ENCODE peak calls at places on chromosomes 3 and 15, in four cellular contexts. X, M, K and V are unnamed samples.

GRCh38 chr15:79185199-79185598 is 94.6 kb upstream of the RASGRF1 start:
- DNase-seq in X (no peak), K (no peak), M (no peak), V (no peak)

GRCh38 chr15:20351448-20351961 is 190.1 kb downstream of the GOLGA6L6 start:
- DNase-seq in K (no peak), X (no peak), M (peak; percentile 9), V (no peak)

GRCh38 chr15:95365615-95366107 is 964.8 kb upstream of the NR2F2 start:
- DNase-seq in M (no peak), K (no peak), X (no peak), V (no peak)

GRCh38 chr15:36426696-36427095 is 152.7 kb upstream of the CDIN1 start:
- DNase-seq in X (no peak), K (no peak), M (no peak), V (no peak)

GRCh38 chr3:113844622-113845222 is 6.1 kb downstream of the GRAMD1C start:
- DNase-seq in K (no peak), X (no peak), M (no peak), V (no peak)

GRCh38 chr15:57923750-57924149 is 141.8 kb downstream of the ALDH1A2 start:
- DNase-seq in M (peak; percentile 47), K (no peak), X (no peak), V (no peak)

GRCh38 chr3:186411089-186411488 is 49.1 kb upstream of the DGKG start:
- DNase-seq in X (no peak), M (no peak), K (no peak), V (no peak)

GRCh38 chr3:116770815-116771450 is 61.4 kb downstream of the TUSC7 start:
- DNase-seq in M (peak; percentile 72), X (peak; percentile 63), K (peak; percentile 2), V (peak; percentile 12)

GRCh38 chr3:135228131-135228530 is 433.1 kb downstream of the EPHB1 start:
- DNase-seq in M (no peak), K (no peak), X (no peak), V (no peak)

GRCh38 chr3:52896613-52897012 is 735 bp downstream of the STIMATE start:
- DNase-seq in K (no peak), X (peak; percentile 16), M (no peak), V (no peak)

GRCh38 chr3:181417748-181418147 is 294.0 kb upstream of the SOX2 start:
- DNase-seq in M (no peak), K (no peak), X (no peak), V (no peak)

GRCh38 chr15:38010390-38010789 is 76.0 kb downstream of the TMCO5A start:
- DNase-seq in X (no peak), M (no peak), K (no peak), V (no peak)

GRCh38 chr15:63156708-63157065 is 590 bp downstream of the RPS27L start:
- DNase-seq in K (peak; percentile 33), M (peak; percentile 26), X (no peak), V (no peak)

GRCh38 chr3:10074666-10075065 is 33.4 kb downstream of the FANCD2OS start:
- DNase-seq in K (no peak), M (no peak), X (no peak), V (no peak)

GRCh38 chr3:149628957-149629670 is 28.7 kb downstream of the WWTR1 start:
- DNase-seq in X (no peak), K (no peak), M (no peak), V (no peak)

GRCh38 chr3:117939628-117940027 is 1095.0 kb downstream of the IGSF11 start:
- DNase-seq in X (no peak), K (no peak), M (no peak), V (no peak)

GRCh38 chr3:110521019-110521418 is 550.6 kb upstream of the NECTIN3 start:
- DNase-seq in K (no peak), X (peak; percentile 9), M (no peak), V (no peak)

GRCh38 chr3:37862219-37862711 is 585 bp downstream of the CTDSPL start:
- DNase-seq in K (no peak), M (peak; percentile 27), X (peak; percentile 15), V (no peak)

GRCh38 chr15:93141373-93141790 is 52.4 kb upstream of the RGMA start:
- DNase-seq in X (no peak), K (no peak), M (no peak), V (no peak)

GRCh38 chr3:125351814-125352456 is 23.2 kb downstream of the ZNF148 start:
- DNase-seq in X (no peak), M (no peak), K (no peak), V (no peak)

GRCh38 chr3:196604548-196604947 is 34.9 kb upstream of the NRROS start:
- DNase-seq in M (no peak), K (no peak), X (no peak), V (no peak)

GRCh38 chr3:58022490-58022889 is 14.3 kb downstream of the FLNB start:
- DNase-seq in M (no peak), X (no peak), K (no peak), V (no peak)

GRCh38 chr15:63110428-63111026 is 11.1 kb upstream of the LACTB start:
- DNase-seq in M (no peak), K (no peak), X (no peak), V (no peak)

GRCh38 chr15:76954744-76955143 is 23.2 kb downstream of the RCN2 start:
- DNase-seq in M (no peak), K (no peak), X (no peak), V (no peak)

GRCh38 chr3:66797916-66798560 is 200.1 kb upstream of the KBTBD8 start:
- DNase-seq in M (no peak), X (no peak), K (peak; percentile 6), V (no peak)

GRCh38 chr15:101277038-101277822 is at the start of gene SELENOS:
- DNase-seq in X (peak; percentile 91), M (peak; percentile 93), K (peak; percentile 88), V (peak; percentile 52)

GRCh38 chr3:89925976-89926375 is 818.6 kb downstream of the EPHA3 start:
- DNase-seq in M (no peak), K (no peak), X (no peak), V (no peak)

GRCh38 chr3:105647047-105647446 is 221.8 kb downstream of the CBLB start:
- DNase-seq in M (no peak), K (no peak), X (peak; percentile 56), V (no peak)

GRCh38 chr3:111848246-111848645 is 10.8 kb upstream of the PHLDB2 start:
- DNase-seq in K (no peak), M (no peak), X (no peak), V (no peak)

GRCh38 chr3:115990669-115991068 is 367.4 kb downstream of the GAP43 start:
- DNase-seq in X (no peak), M (no peak), K (no peak), V (no peak)

GRCh38 chr3:13480340-13481318 is 523 bp downstream of the HDAC11 start:
- DNase-seq in K (no peak), X (no peak), M (peak; percentile 84), V (no peak)

DNA sequence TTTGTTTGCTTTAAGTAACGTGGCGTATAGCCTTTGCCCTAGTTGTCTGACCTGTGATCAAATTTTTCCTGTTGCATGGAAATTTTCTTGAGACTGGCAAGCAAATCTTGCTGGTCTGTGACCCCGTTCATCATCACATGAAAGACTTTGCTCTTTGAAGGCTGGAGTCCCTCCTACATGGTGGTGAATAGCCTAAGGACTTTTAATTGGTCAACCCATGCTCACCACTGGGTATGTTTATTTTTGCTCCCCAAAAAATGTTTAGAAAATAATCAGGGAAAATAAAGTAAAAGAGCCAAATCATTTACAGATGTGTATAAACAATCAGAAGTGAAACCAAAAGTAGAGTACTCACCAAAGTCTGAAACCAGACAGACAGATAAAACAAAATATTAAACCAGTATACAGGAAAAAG is 1075.3 kb upstream of the ALCAM start:
- DNase-seq in K (no peak), M (no peak), X (no peak), V (no peak)
- H3K4me3 ChIP-seq in K (no peak overlapping the region), M (no peak overlapping the region), X (no peak overlapping the region), V (peak overlapping the region; percentile 57)

DNA sequence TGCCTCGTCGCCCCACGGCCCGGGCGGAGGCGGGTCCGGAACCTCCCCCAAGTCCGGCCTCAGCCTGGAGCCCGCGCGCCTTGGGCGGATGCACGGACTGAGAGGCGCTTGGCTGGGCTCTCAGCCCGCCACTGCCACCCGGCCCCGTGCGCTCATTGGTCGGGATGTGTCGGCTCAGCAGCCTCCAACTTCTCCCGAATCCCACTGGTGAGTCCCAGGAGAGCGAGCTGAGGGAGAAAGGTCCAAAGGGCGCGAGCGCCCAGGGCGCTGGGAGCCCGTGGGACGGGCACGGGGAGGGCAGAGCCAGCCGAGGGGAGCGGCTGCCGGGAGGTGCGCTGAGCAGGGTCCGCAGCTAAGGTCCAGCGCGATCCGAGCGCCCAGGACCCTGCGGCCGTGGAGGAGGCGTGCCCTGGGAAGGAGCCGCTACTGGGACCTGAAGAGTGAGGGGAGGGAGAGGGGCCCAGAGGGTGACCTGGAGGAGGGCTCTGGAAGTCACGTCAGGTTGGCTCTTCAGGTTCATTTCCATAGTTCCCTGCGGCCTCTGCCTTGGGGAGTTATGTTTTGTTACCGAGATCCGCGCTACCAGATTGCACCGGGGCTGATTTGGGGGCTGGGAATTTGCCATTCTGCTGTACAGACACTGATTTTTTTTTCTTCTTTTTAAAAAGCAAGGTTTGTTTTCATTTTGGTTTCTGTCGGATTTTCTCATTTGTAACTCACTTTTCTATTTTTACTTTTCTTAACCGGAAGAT is at the start of gene MME:
- DNase-seq in K (peak; percentile 56), M (no peak), X (peak; percentile 34), V (no peak)
- H3K27me3 ChIP-seq in K (no peaks in the 10 kb centered on the region), M (no peaks in the 10 kb centered on the region), X (peaks cover 17% of the 10 kb centered on the region), V (no peaks in the 10 kb centered on the region)

GRCh38 chr3:45987368-45988099 is 8.1 kb downstream of the FYCO1 start:
- DNase-seq in X (no peak), M (peak; percentile 33), K (peak; percentile 81), V (no peak)

GRCh38 chr3:45988804-45989203 is 6.8 kb downstream of the FYCO1 start:
- DNase-seq in K (no peak), M (no peak), X (no peak), V (no peak)

GRCh38 chr3:45985532-45986302 is 9.9 kb downstream of the FYCO1 start:
- DNase-seq in M (no peak), X (no peak), K (no peak), V (no peak)

GRCh38 chr3:45986303-45986982 is 9.2 kb downstream of the FYCO1 start:
- DNase-seq in M (peak; percentile 79), K (peak; percentile 80), X (peak; percentile 55), V (no peak)

DNA sequence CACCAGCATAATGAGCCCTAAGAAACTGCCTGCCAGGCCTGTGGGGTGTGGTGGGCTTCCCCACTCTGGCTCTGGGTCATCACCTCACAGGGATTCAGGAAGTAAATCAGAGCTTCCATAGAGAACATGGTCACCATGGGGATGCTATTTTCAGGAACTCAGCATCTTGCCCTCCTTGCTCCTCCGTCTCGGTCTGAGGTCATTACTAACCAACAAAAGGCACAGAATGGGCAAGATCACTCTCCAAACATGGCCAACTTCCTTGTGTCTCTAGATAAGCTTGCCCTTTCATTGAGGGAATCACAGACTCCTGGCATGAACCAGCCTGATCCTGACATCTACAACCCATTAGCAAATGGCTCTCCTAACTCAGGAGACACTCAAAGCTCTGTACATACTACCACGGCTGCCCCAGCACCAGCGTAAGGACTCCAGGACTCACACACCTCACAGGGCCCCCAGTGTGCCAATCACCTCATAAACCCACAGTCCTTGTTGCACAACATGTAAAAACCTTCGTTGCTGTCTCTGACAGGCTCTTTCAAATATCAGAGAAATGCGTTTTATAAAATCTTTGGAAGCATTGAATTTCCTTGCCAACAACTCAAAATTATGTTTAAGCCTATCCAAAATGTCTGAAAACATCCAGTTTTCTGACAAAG is 7.4 kb downstream of the FYCO1 start:
- DNase-seq in K (no peak), X (no peak), M (no peak), V (no peak)
- H3K4me1 ChIP-seq in K (peaks cover 100% of the 10 kb centered on the region), X (peaks cover 31% of the 10 kb centered on the region), M (peaks cover 95% of the 10 kb centered on the region), V (peaks cover 87% of the 10 kb centered on the region)

GRCh38 chr3:24830230-24831152 is 335.8 kb upstream of the THRB start:
- DNase-seq in M (no peak), K (no peak), X (no peak), V (no peak)
- H3K4me3 ChIP-seq in M (no peak overlapping the region), K (peak overlapping the region; percentile 64), X (no peak overlapping the region), V (peak overlapping the region; percentile 80)